ENCODE peak calls at places on chromosome 2, in six cellular contexts. Z, C, A, W, B and I are unnamed samples.
A peak's percentile ranks its signal among the peaks of the same experiment; 100 is the strongest.

GRCh38 chr2:109450574-109451265 is 163.0 kb downstream of the SEPTIN10 start:
- DNase-seq in A (no peak), B (no peak), Z (no peak), C (no peak), W (no peak), I (no peak)

GRCh38 chr2:29123584-29124349 is 8.6 kb downstream of the CLIP4 start:
- DNase-seq in W (peak; percentile 21), A (peak; percentile 90), B (peak; percentile 77), C (no peak), Z (no peak), I (no peak)

GRCh38 chr2:74119324-74119723 is 28.4 kb downstream of the BOLA3 start:
- DNase-seq in C (no peak), W (no peak), A (peak; percentile 52), Z (peak; percentile 10), B (no peak), I (no peak)

GRCh38 chr2:3329491-3329890 is 48.1 kb downstream of the EIPR1 start:
- DNase-seq in A (no peak), C (no peak), W (no peak), B (no peak), Z (no peak), I (no peak)

GRCh38 chr2:49770919-49771318 is 616.6 kb upstream of the FSHR start:
- DNase-seq in B (no peak), A (peak; percentile 0), W (peak; percentile 75), C (no peak), Z (no peak), I (peak; percentile 80)

GRCh38 chr2:37523861-37524362 is 147.5 kb downstream of the CDC42EP3 start:
- DNase-seq in W (peak; percentile 31), B (no peak), Z (no peak), A (peak; percentile 83), C (no peak), I (no peak)

GRCh38 chr2:104939570-104940235 is 85.8 kb downstream of the POU3F3 start:
- DNase-seq in W (no peak), A (no peak), B (no peak), Z (no peak), C (no peak), I (no peak)

GRCh38 chr2:150182564-150183249 is 304.8 kb downstream of the RND3 start:
- DNase-seq in A (no peak), C (no peak), Z (no peak), W (no peak), B (no peak), I (no peak)

GRCh38 chr2:239283961-239284801 is 116.6 kb downstream of the HDAC4 start:
- DNase-seq in B (no peak), W (no peak), C (no peak), A (no peak), Z (no peak), I (no peak)

GRCh38 chr2:213251618-213252017 is 32.6 kb upstream of the SPAG16 start:
- DNase-seq in B (peak; percentile 50), W (peak; percentile 84), Z (peak; percentile 61), A (peak; percentile 77), C (peak; percentile 83), I (peak; percentile 83)

GRCh38 chr2:60070166-60070565 is 483.3 kb downstream of the BCL11A start:
- DNase-seq in Z (no peak), W (no peak), C (no peak), B (no peak), A (no peak), I (no peak)

DNA sequence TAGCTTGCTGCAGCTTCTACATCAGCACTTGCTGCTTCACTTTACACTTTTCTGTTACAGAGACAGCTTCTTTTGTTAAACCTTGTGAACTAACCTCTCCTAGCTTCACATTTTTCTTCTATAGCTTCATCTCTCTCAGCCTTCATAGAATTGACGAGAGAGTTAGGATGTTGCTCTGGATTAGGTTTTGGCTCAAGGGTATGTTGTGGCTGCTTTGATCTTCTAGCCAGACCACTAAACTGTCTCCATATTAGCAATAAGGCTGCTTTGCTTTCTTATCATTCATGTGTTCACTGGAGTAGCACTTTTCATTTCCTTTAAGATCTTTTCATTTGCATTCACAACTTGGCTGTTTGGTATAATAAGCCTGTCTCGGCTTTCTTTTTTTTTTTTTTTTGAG is 46.3 kb upstream of the GRB14 start:
- DNase-seq in A (no peak), C (no peak), W (no peak), B (no peak), Z (no peak), I (no peak)
- TF ChIP-seq EZH2phosphoT487 in A (no peak), C (no peak), W (no peak), B (no peak), Z (no peak), I (no peak)

GRCh38 chr2:28401-28975 is 17.8 kb downstream of the FAM110C start:
- DNase-seq in C (no peak), W (no peak), B (no peak), A (no peak), Z (no peak), I (no peak)
- TF ChIP-seq EZH2phosphoT487 in C (no peak), W (no peak), B (no peak), A (no peak), Z (no peak), I (no peak)

GRCh38 chr2:128457006-128457604 is 138.4 kb upstream of the HS6ST1 start:
- DNase-seq in W (no peak), A (no peak), C (no peak), B (no peak), Z (no peak), I (no peak)
- TF ChIP-seq EZH2phosphoT487 in W (no peak), A (no peak), C (no peak), B (no peak), Z (no peak), I (no peak)

DNA sequence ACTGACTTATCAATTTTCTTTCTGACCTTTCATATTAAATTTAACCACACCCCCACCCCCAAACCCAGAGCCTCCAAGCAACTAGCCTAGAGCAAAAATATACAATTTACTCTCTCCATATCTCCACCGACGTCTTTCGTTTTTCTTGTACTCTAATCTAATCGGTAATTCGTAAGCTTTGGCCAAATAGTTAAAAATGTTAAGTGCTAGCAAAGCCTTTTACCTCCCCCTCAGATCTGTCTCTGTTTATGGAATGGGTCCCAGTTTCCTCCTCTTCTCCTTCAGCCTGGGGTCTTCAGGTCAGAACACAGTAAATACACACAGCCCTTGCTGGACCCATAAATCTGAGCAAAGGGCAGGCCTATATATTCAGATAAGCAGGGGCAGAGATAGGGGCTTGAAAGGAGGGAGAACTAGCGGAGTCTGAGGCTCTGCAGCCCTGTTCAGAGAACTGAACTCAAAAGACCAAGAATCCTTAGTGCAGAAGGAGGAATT is 267.4 kb downstream of the MEIS1 start:
- DNase-seq in W (peak; percentile 4), C (no peak), Z (no peak), B (no peak), A (no peak), I (no peak)
- TF ChIP-seq EZH2phosphoT487 in W (no peak), C (no peak), Z (no peak), B (no peak), A (no peak), I (no peak)

GRCh38 chr2:20349457-20350034 is 1.1 kb downstream of the PUM2 start:
- DNase-seq in W (no peak), Z (peak; percentile 12), C (peak; percentile 16), A (peak; percentile 46), B (no peak), I (no peak)

GRCh38 chr2:20351555-20352229 is 1.0 kb upstream of the PUM2 start:
- DNase-seq in B (no peak), W (peak; percentile 53), C (peak; percentile 29), Z (peak; percentile 15), A (no peak), I (no peak)

GRCh38 chr2:20350753-20351554 is at the start of gene PUM2:
- DNase-seq in W (peak; percentile 98), A (peak; percentile 96), Z (peak; percentile 99), C (peak; percentile 97), B (peak; percentile 93), I (peak; percentile 99)

GRCh38 chr2:20348542-20348941 is 2.1 kb downstream of the PUM2 start:
- DNase-seq in W (no peak), B (no peak), Z (peak; percentile 18), C (peak; percentile 63), A (no peak), I (peak; percentile 20)

GRCh38 chr2:20350105-20350712 is 435 bp downstream of the PUM2 start:
- DNase-seq in Z (peak; percentile 52), W (peak; percentile 75), C (peak; percentile 72), A (no peak), B (no peak), I (no peak)
- TF ChIP-seq EZH2phosphoT487 in Z (no peak), W (no peak), C (no peak), A (no peak), B (no peak), I (no peak)

DNA sequence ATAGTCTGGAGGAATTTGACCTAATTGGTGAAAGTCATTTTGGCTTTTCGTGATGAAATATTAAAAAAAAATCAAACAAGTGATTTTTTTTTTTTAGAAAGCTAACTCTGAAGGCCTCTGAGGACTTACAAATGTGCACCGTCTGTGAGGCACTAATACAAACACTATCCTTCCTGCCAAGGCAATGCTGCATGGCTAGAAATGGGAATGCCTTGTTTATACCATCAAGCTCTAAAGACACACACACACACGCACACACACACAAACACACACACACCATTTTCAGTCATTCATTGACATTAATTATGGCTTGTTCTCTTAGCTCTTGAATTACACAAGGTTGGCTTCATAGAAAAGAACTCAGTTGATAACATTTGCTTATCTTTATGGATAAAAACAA is 1242.0 kb upstream of the ACVR2A start:
- DNase-seq in Z (no peak), B (no peak), W (no peak), A (peak; percentile 21), C (no peak), I (no peak)
- TF ChIP-seq EZH2phosphoT487 in Z (no peak), B (no peak), W (no peak), A (no peak), C (no peak), I (no peak)

GRCh38 chr2:64063924-64064331 is 44.7 kb upstream of the VPS54 start:
- DNase-seq in B (no peak), C (peak; percentile 66), A (peak; percentile 63), W (peak; percentile 57), Z (no peak), I (no peak)
- TF ChIP-seq EZH2phosphoT487 in B (no peak), C (no peak), A (no peak), W (no peak), Z (no peak), I (no peak)

DNA sequence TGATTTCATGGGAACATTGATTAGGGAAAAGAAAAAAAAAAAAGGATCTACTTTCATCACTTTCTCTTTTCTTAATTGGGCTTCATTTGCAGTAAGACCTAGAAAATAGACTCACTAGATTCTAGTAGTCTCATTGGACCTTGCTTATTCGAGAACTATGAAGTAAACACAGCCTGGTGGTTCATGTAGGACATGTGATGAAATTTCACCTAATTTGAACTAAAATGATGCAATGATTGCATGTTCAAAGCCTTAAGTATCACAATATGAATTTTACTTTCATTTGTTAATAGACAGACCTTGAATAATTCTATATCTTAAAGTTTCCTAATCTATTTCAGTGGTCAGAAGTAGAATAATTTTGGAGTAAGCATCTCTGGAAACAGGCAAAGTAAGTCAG is 688.9 kb upstream of the NRXN1 start:
- DNase-seq in C (no peak), Z (no peak), B (no peak), A (no peak), W (no peak), I (no peak)
- TF ChIP-seq EZH2phosphoT487 in C (no peak), Z (no peak), B (no peak), A (no peak), W (no peak), I (no peak)